ENCODE peak calls at places on chromosomes 2 and 18, in six cellular contexts. L is GM03348, Y is GM23248, B is germinal center, X is ACHN, N is smooth muscle cell of the brain vasculature. F is an unnamed sample.

GRCh38 chr2:165467921-165468320 is 1.6 kb upstream of the CSRNP3 start:
- DNase-seq in N (no peak), Y (no peak), B (no peak), X (peak), L (no peak), F (no peak)

GRCh38 chr2:240991378-240992263 is 6.8 kb upstream of the SNED1 start:
- DNase-seq in N (peak), B (no peak), L (peak), X (peak), Y (peak), F (peak)

GRCh38 chr2:143937563-143938346 is 582.2 kb downstream of the ZEB2 start:
- DNase-seq in B (peak), Y (peak), X (no peak), N (no peak), L (no peak), F (peak)

GRCh38 chr2:54839526-54840255 is 116.2 kb downstream of the EML6 start:
- DNase-seq in L (no peak), X (no peak), B (no peak), Y (no peak), N (no peak), F (no peak)

GRCh38 chr2:101679037-101679726 is 18.3 kb upstream of the MAP4K4 start:
- DNase-seq in Y (peak), L (peak), X (no peak), B (no peak), N (no peak), F (peak)

GRCh38 chr2:135570884-135571283 is 39.6 kb downstream of the R3HDM1 start:
- DNase-seq in L (no peak), Y (no peak), X (no peak), B (no peak), N (no peak), F (no peak)

GRCh38 chr18:57797209-57797651 is 5.9 kb downstream of the ATP8B1 start:
- DNase-seq in L (no peak), N (no peak), X (no peak), B (no peak), Y (no peak), F (no peak)

GRCh38 chr2:216985658-216986141 is 125.8 kb upstream of the TNP1 start:
- DNase-seq in L (no peak), Y (no peak), B (no peak), X (no peak), N (peak), F (no peak)

GRCh38 chr2:16707014-16707413 is 41.4 kb upstream of the CYRIA start:
- DNase-seq in X (no peak), L (no peak), N (no peak), B (no peak), Y (no peak), F (no peak)

GRCh38 chr18:2853926-2854664 is 7.3 kb downstream of the EMILIN2 start:
- DNase-seq in Y (no peak), L (no peak), X (no peak), B (no peak), N (no peak), F (no peak)

GRCh38 chr2:2892378-2892777 is 485.2 kb downstream of the EIPR1 start:
- DNase-seq in X (no peak), Y (no peak), N (no peak), B (no peak), L (no peak), F (no peak)

GRCh38 chr2:144943986-144944385 is 424.1 kb upstream of the ZEB2 start:
- DNase-seq in X (no peak), B (no peak), N (no peak), Y (peak), L (peak), F (peak)

GRCh38 chr2:74764429-74765272 is 69.3 kb upstream of the HK2 start:
- DNase-seq in L (no peak), B (no peak), Y (no peak), X (no peak), N (no peak), F (no peak)

GRCh38 chr2:230931556-230932231 is 6.7 kb upstream of the GPR55 start:
- DNase-seq in Y (no peak), L (no peak), B (no peak), N (no peak), X (no peak), F (no peak)

GRCh38 chr2:201643216-201643651 is at the start of gene TMEM237:
- DNase-seq in Y (peak), B (peak), X (peak), N (no peak), L (peak), F (peak)

GRCh38 chr18:21669736-21670135 is 34.8 kb downstream of the ABHD3 start:
- DNase-seq in Y (no peak), L (no peak), B (no peak), X (peak), N (no peak), F (peak)

GRCh38 chr2:238810321-238810720 is 37.6 kb upstream of the TWIST2 start:
- DNase-seq in X (no peak), L (no peak), B (no peak), Y (no peak), N (no peak), F (no peak)

GRCh38 chr2:237222178-237222577 is 136.5 kb downstream of the COPS8 start:
- DNase-seq in N (no peak), L (peak), X (peak), B (no peak), Y (peak), F (peak)

GRCh38 chr2:211159972-211160371 is 603.6 kb downstream of the CPS1 start:
- DNase-seq in B (no peak), Y (no peak), L (no peak), N (no peak), X (no peak), F (no peak)

GRCh38 chr18:1624612-1625011 is 719.9 kb downstream of the ADCYAP1 start:
- DNase-seq in X (no peak), L (no peak), Y (no peak), B (no peak), N (no peak), F (no peak)

GRCh38 chr18:55280515-55280914 is 307.5 kb downstream of the TCF4 start:
- DNase-seq in B (no peak), L (no peak), X (no peak), Y (no peak), N (no peak), F (no peak)

GRCh38 chr2:240642061-240642805 is 17.0 kb downstream of the GPR35 start:
- DNase-seq in B (no peak), N (no peak), X (no peak), L (peak), Y (no peak), F (no peak)

GRCh38 chr2:38744399-38744780 is 6.8 kb downstream of the SRSF7 start:
- DNase-seq in X (no peak), B (no peak), N (no peak), Y (no peak), L (no peak), F (no peak)

GRCh38 chr2:11829324-11829946 is 83.0 kb downstream of the LPIN1 start:
- DNase-seq in X (peak), B (peak), L (peak), Y (peak), N (peak), F (peak)

GRCh38 chr2:70994055-70994444 is 623 bp downstream of the TEX261 start:
- DNase-seq in Y (peak), N (no peak), B (no peak), X (peak), L (peak), F (peak)

GRCh38 chr2:239288951-239289481 is 111.8 kb downstream of the HDAC4 start:
- DNase-seq in Y (peak), L (peak), B (no peak), X (no peak), N (no peak), F (peak)

GRCh38 chr2:219519526-219519916 is 5.2 kb downstream of the ASIC4 start:
- DNase-seq in X (no peak), B (no peak), N (no peak), Y (no peak), L (no peak), F (no peak)

GRCh38 chr2:178271629-178272333 is 77.5 kb downstream of the OSBPL6 start:
- DNase-seq in B (no peak), L (peak), N (no peak), X (no peak), Y (peak), F (peak)

GRCh38 chr2:190882831-190883582 is 2.4 kb downstream of the GLS start:
- DNase-seq in N (no peak), Y (peak), B (no peak), X (peak), L (no peak), F (no peak)

GRCh38 chr2:230714122-230714453 is 1.4 kb downstream of the CAB39 start:
- DNase-seq in B (peak), L (peak), N (no peak), Y (peak), X (peak), F (peak)

GRCh38 chr2:150787353-150788098 is 300.1 kb upstream of the RND3 start:
- DNase-seq in X (no peak), Y (no peak), B (no peak), N (no peak), L (no peak), F (no peak)

GRCh38 chr2:145752091-145752806 is 1232.3 kb upstream of the ZEB2 start:
- DNase-seq in L (peak), Y (peak), N (peak), X (peak), B (peak), F (peak)

GRCh38 chr2:197075754-197076337 is 149.3 kb upstream of the PGAP1 start:
- DNase-seq in X (peak), L (no peak), B (peak), Y (peak), N (no peak), F (no peak)